ENCODE peak calls at places on chromosomes 13 and 19, in five cellular contexts. One of them, this sample, is unnamed.

GRCh38 chr13:73714522-73714921 is 419.7 kb downstream of the KLF12 start:
- DNase-seq in BE2C: no peak
- DNase-seq in colonic mucosa: no peak
- DNase-seq in cardiac muscle cell: no peak
- DNase-seq in CD4-positive, CD25-positive, alpha-beta regulatory T cell: no peak
- DNase-seq in this sample: no peak

GRCh38 chr19:13050274-13050673 is 52.4 kb downstream of the LYL1 start:
- DNase-seq in BE2C: no peak
- DNase-seq in colonic mucosa: no peak
- DNase-seq in cardiac muscle cell: no peak
- DNase-seq in CD4-positive, CD25-positive, alpha-beta regulatory T cell: no peak
- DNase-seq in this sample: no peak

GRCh38 chr19:47886010-47886559 is at the start of gene SULT2A1:
- DNase-seq in BE2C: no peak
- DNase-seq in colonic mucosa: no peak
- DNase-seq in cardiac muscle cell: no peak
- DNase-seq in CD4-positive, CD25-positive, alpha-beta regulatory T cell: no peak
- DNase-seq in this sample: no peak

GRCh38 chr19:16736709-16737108 is 17.1 kb downstream of the NWD1 start:
- DNase-seq in BE2C: no peak
- DNase-seq in colonic mucosa: no peak
- DNase-seq in cardiac muscle cell: no peak
- DNase-seq in CD4-positive, CD25-positive, alpha-beta regulatory T cell: no peak
- DNase-seq in this sample: peak

GRCh38 chr13:63198076-63198475 is 1782.4 kb upstream of the PCDH20 start:
- DNase-seq in BE2C: no peak
- DNase-seq in colonic mucosa: no peak
- DNase-seq in cardiac muscle cell: no peak
- DNase-seq in CD4-positive, CD25-positive, alpha-beta regulatory T cell: no peak
- DNase-seq in this sample: no peak

GRCh38 chr13:48975101-48975925 is at the start of gene FNDC3A:
- DNase-seq in BE2C: peak
- DNase-seq in colonic mucosa: peak
- DNase-seq in cardiac muscle cell: peak
- DNase-seq in CD4-positive, CD25-positive, alpha-beta regulatory T cell: peak
- DNase-seq in this sample: peak

GRCh38 chr19:10747674-10748073 is 29.8 kb downstream of the DNM2 start:
- DNase-seq in BE2C: no peak
- DNase-seq in colonic mucosa: peak
- DNase-seq in cardiac muscle cell: no peak
- DNase-seq in CD4-positive, CD25-positive, alpha-beta regulatory T cell: no peak
- DNase-seq in this sample: no peak

GRCh38 chr13:73261739-73262216 is 203.0 kb downstream of the KLF5 start:
- DNase-seq in BE2C: peak
- DNase-seq in colonic mucosa: no peak
- DNase-seq in cardiac muscle cell: no peak
- DNase-seq in CD4-positive, CD25-positive, alpha-beta regulatory T cell: no peak
- DNase-seq in this sample: no peak

GRCh38 chr19:38869836-38870607 is 8.1 kb downstream of the RINL start:
- DNase-seq in BE2C: peak
- DNase-seq in colonic mucosa: peak
- DNase-seq in cardiac muscle cell: peak
- DNase-seq in CD4-positive, CD25-positive, alpha-beta regulatory T cell: peak
- DNase-seq in this sample: peak

GRCh38 chr19:53771133-53771532 is 53.0 kb downstream of the NLRP12 start:
- DNase-seq in BE2C: no peak
- DNase-seq in colonic mucosa: no peak
- DNase-seq in cardiac muscle cell: no peak
- DNase-seq in CD4-positive, CD25-positive, alpha-beta regulatory T cell: no peak
- DNase-seq in this sample: no peak

GRCh38 chr13:75153834-75154233 is 328.1 kb downstream of the TBC1D4 start:
- DNase-seq in BE2C: no peak
- DNase-seq in colonic mucosa: no peak
- DNase-seq in cardiac muscle cell: no peak
- DNase-seq in CD4-positive, CD25-positive, alpha-beta regulatory T cell: no peak
- DNase-seq in this sample: no peak

GRCh38 chr13:25973085-25973484 is 78.7 kb downstream of the SHISA2 start:
- DNase-seq in BE2C: no peak
- DNase-seq in colonic mucosa: no peak
- DNase-seq in cardiac muscle cell: peak
- DNase-seq in CD4-positive, CD25-positive, alpha-beta regulatory T cell: no peak
- DNase-seq in this sample: no peak

GRCh38 chr19:20422616-20423205 is 142.9 kb downstream of the ZNF737 start:
- DNase-seq in BE2C: no peak
- DNase-seq in colonic mucosa: no peak
- DNase-seq in cardiac muscle cell: no peak
- DNase-seq in CD4-positive, CD25-positive, alpha-beta regulatory T cell: no peak
- DNase-seq in this sample: no peak

GRCh38 chr13:109985871-109986270 is 199.5 kb upstream of the IRS2 start:
- DNase-seq in BE2C: no peak
- DNase-seq in colonic mucosa: no peak
- DNase-seq in cardiac muscle cell: no peak
- DNase-seq in CD4-positive, CD25-positive, alpha-beta regulatory T cell: no peak
- DNase-seq in this sample: no peak

GRCh38 chr13:111210082-111210481 is 95.0 kb downstream of the ARHGEF7 start:
- DNase-seq in BE2C: no peak
- DNase-seq in colonic mucosa: no peak
- DNase-seq in cardiac muscle cell: no peak
- DNase-seq in CD4-positive, CD25-positive, alpha-beta regulatory T cell: no peak
- DNase-seq in this sample: no peak
- H3K4me3 ChIP-seq in BE2C: no peak
- H3K4me3 ChIP-seq in colonic mucosa: no peak
- H3K4me3 ChIP-seq in cardiac muscle cell: no peak
- H3K4me3 ChIP-seq in CD4-positive, CD25-positive, alpha-beta regulatory T cell: no peak
- H3K4me3 ChIP-seq in this sample: no peak

DNA sequence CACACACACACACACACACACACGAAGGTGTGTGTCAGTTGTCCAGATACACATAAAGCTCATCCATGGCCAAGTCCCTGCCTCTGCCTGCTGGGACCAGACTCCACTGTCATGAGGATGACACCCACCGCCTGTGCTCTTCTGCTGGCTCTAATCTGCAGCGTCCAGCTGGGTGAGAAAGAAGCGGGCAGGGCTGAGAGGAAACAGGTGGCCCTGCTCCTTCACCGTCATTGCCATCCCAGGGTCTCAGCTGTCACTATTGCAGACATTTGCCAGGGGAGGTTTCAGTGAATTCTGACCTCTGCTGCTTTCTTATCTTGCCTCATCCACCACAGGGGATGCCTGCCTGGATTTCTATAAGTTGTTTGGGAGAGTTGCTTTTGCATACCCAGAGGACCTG is 31.4 kb downstream of the SCGB2B2 start:
- DNase-seq in BE2C: peak
- DNase-seq in colonic mucosa: no peak
- DNase-seq in cardiac muscle cell: peak
- DNase-seq in CD4-positive, CD25-positive, alpha-beta regulatory T cell: no peak
- DNase-seq in this sample: no peak
- H3K4me3 ChIP-seq in BE2C: peak
- H3K4me3 ChIP-seq in colonic mucosa: no peak
- H3K4me3 ChIP-seq in cardiac muscle cell: no peak
- H3K4me3 ChIP-seq in CD4-positive, CD25-positive, alpha-beta regulatory T cell: no peak
- H3K4me3 ChIP-seq in this sample: no peak

DNA sequence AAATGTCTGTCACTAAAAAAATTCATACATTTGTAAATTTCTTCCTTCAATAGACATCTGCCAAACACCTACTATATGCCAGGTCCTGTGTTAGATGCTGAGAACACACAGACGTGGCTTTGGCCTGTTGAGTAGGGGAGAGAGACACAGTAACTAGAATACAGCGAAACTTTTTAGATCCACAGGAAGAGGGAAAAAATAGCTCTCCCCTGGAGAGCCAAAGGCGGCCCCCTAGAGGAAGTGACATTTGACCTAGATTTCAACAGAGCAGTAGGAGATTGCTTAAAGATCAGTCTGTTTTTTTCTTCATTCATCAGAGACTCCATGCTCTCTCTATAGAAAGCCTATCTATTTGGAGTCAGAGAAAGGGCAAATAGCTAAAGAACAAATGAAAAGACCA is 11.3 kb downstream of the LCP1 start:
- DNase-seq in BE2C: no peak
- DNase-seq in colonic mucosa: no peak
- DNase-seq in cardiac muscle cell: peak
- DNase-seq in CD4-positive, CD25-positive, alpha-beta regulatory T cell: no peak
- DNase-seq in this sample: peak
- H3K4me3 ChIP-seq in BE2C: no peak
- H3K4me3 ChIP-seq in colonic mucosa: no peak
- H3K4me3 ChIP-seq in cardiac muscle cell: no peak
- H3K4me3 ChIP-seq in CD4-positive, CD25-positive, alpha-beta regulatory T cell: peak
- H3K4me3 ChIP-seq in this sample: peak

GRCh38 chr19:640156-640548 is 473 bp downstream of the FGF22 start:
- DNase-seq in BE2C: no peak
- DNase-seq in colonic mucosa: no peak
- DNase-seq in cardiac muscle cell: no peak
- DNase-seq in CD4-positive, CD25-positive, alpha-beta regulatory T cell: no peak
- DNase-seq in this sample: no peak
- H3K4me3 ChIP-seq in BE2C: no peak
- H3K4me3 ChIP-seq in colonic mucosa: peak
- H3K4me3 ChIP-seq in cardiac muscle cell: peak
- H3K4me3 ChIP-seq in CD4-positive, CD25-positive, alpha-beta regulatory T cell: no peak
- H3K4me3 ChIP-seq in this sample: peak

DNA sequence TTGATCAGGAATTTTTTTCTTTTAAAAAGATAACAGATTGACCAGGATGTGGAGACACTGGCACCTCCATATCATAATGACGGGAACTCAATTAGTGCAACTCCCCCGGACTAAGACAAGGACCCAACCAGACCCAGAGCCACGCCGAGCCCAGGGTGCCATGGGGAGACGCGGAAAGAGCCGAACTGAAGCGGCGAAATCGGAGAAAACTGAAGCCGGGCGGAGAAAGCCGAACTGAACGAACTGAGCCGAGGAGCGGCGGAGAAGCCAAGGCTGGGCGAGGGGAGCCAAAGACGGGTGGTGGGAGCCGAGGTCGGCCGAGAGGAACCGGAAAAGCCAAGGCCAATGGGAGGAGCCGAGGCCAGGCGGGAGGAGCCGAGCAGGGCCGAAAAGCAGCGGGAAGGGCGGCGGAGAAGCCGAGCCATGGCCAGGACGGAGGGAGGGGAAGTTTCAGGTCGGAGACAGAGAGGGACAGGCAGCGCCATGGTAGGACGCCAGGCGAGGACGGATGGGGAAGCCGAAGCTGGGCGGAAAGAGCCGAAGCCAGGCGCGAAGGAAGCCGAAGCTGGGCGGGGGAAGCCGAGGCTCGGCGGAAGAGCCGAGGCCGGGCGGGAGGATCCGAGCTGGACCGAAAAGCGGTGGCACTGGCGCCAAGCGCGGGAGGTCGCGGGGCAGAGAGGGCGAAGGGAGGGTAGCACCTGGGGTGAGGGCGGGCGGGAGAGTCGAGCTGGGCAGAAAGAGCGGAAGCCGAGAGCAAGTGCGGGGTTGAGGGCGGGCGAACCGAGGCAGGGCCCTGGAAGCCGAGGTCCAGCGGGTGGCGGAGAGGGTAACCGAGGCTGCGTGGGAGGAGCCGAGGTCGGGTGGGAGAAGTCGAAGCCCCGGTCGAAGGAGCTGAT is 29.4 kb downstream of the ZNF557 start:
- DNase-seq in BE2C: peak
- DNase-seq in colonic mucosa: peak
- DNase-seq in cardiac muscle cell: peak
- DNase-seq in CD4-positive, CD25-positive, alpha-beta regulatory T cell: peak
- DNase-seq in this sample: peak
- H3K4me3 ChIP-seq in BE2C: peak
- H3K4me3 ChIP-seq in colonic mucosa: peak
- H3K4me3 ChIP-seq in cardiac muscle cell: peak
- H3K4me3 ChIP-seq in CD4-positive, CD25-positive, alpha-beta regulatory T cell: peak
- H3K4me3 ChIP-seq in this sample: peak

This sample was measured in Jurkat, Clone E6-1.